ENCODE peak calls at places on chromosomes 11 and 22, in ten cellular contexts. R, G, V, T, D, J, N, I, E and K are unnamed samples.

GRCh38 chr11:115368616-115369015 is 135.6 kb downstream of the CADM1 start:
- DNase-seq in V (no peak), J (no peak), N (no peak), E (no peak), D (no peak), R (no peak), I (no peak), T (no peak), G (no peak), K (no peak)

GRCh38 chr11:66936326-66936725 is 21.9 kb downstream of the PC start:
- DNase-seq in G (peak; percentile 92), E (peak; percentile 74), T (no peak), V (no peak), J (peak; percentile 37), R (no peak), D (no peak), N (no peak), I (no peak), K (no peak)

GRCh38 chr22:50186181-50186731 is 543 bp downstream of the TRABD start:
- DNase-seq in E (no peak), V (no peak), G (peak; percentile 29), N (no peak), R (no peak), D (no peak), J (no peak), T (no peak), I (no peak), K (no peak)

GRCh38 chr22:23608583-23608982 is 23.5 kb downstream of the DRICH1 start:
- DNase-seq in D (no peak), J (peak; percentile 22), V (no peak), N (no peak), I (no peak), T (no peak), R (no peak), G (peak; percentile 59), E (peak; percentile 21), K (no peak)

GRCh38 chr11:64385953-64386704 is 27.2 kb downstream of the RPS6KA4 start:
- DNase-seq in D (peak; percentile 31), I (no peak), V (no peak), T (no peak), G (peak; percentile 34), R (no peak), N (no peak), J (peak; percentile 91), E (peak; percentile 93), K (no peak)

GRCh38 chr11:9639985-9640384 is 23.9 kb upstream of the SWAP70 start:
- DNase-seq in R (no peak), V (no peak), E (no peak), D (no peak), G (no peak), J (no peak), N (no peak), I (no peak), T (no peak), K (no peak)

GRCh38 chr11:889261-889660 is 21.3 kb downstream of the CHID1 start:
- DNase-seq in J (no peak), E (no peak), G (no peak), R (no peak), D (no peak), I (no peak), N (peak; percentile 78), T (no peak), V (no peak), K (no peak)

GRCh38 chr11:65423516-65424199 is 1.1 kb downstream of the NEAT1 start:
- DNase-seq in E (peak; percentile 45), D (no peak), N (no peak), T (no peak), I (no peak), G (peak; percentile 47), V (no peak), R (no peak), J (no peak), K (peak; percentile 41)

GRCh38 chr11:103953797-103954495 is 82.5 kb upstream of the DDI1 start:
- DNase-seq in N (no peak), J (peak; percentile 10), I (no peak), T (peak; percentile 12), G (no peak), E (no peak), R (peak; percentile 11), V (peak; percentile 54), D (no peak), K (no peak)

GRCh38 chr11:109320595-109320994 is 101.4 kb upstream of the C11orf87 start:
- DNase-seq in V (no peak), R (no peak), N (no peak), E (peak; percentile 77), T (no peak), I (no peak), J (peak; percentile 1), D (no peak), G (peak; percentile 41), K (no peak)

GRCh38 chr22:19823638-19824196 is 31.0 kb downstream of the GNB1L start:
- DNase-seq in T (no peak), N (no peak), J (no peak), R (no peak), D (no peak), I (no peak), E (no peak), G (no peak), V (no peak), K (no peak)

GRCh38 chr11:10208045-10208674 is 85.9 kb downstream of the SBF2 start:
- DNase-seq in G (peak; percentile 70), N (peak; percentile 15), D (no peak), T (peak; percentile 6), I (no peak), E (peak; percentile 58), R (peak; percentile 61), V (peak; percentile 29), J (peak; percentile 41), K (peak; percentile 4)

GRCh38 chr11:1297011-1297575 is 12.3 kb downstream of the TOLLIP start:
- DNase-seq in J (no peak), T (no peak), D (no peak), R (no peak), E (no peak), G (no peak), N (no peak), I (no peak), V (no peak), K (no peak)

GRCh38 chr11:32400196-32400595 is 35.1 kb downstream of the WT1 start:
- DNase-seq in G (no peak), R (no peak), T (no peak), N (no peak), V (no peak), I (peak; percentile 12), E (peak; percentile 17), D (no peak), J (peak; percentile 60), K (no peak)